ENCODE peak calls at places on chromosomes 4 and X, in seven cellular contexts. One of them, this sample, is unnamed.

GRCh38 chr4:119861731-119862130 is 204.9 kb downstream of the MAD2L1 start:
- DNase-seq in left colon: no peak
- DNase-seq in pulmonary artery endothelial cell: no peak
- DNase-seq in CD4-positive, alpha-beta memory T cell: no peak
- DNase-seq in GM04504: no peak
- DNase-seq in RWPE1: no peak
- DNase-seq in stimulated activated CD4-positive, alpha-beta T cell treated with anti-CD3 and anti-CD28 coated beads, Interleukin-2, amount 100 ng/mL, for 24 hours: no peak
- DNase-seq in this sample: no peak

GRCh38 chrX:10098235-10098819 is 58.4 kb upstream of the CLCN4 start:
- DNase-seq in left colon: no peak
- DNase-seq in pulmonary artery endothelial cell: no peak
- DNase-seq in CD4-positive, alpha-beta memory T cell: peak
- DNase-seq in GM04504: no peak
- DNase-seq in RWPE1: no peak
- DNase-seq in stimulated activated CD4-positive, alpha-beta T cell treated with anti-CD3 and anti-CD28 coated beads, Interleukin-2, amount 100 ng/mL, for 24 hours: peak
- DNase-seq in this sample: no peak

GRCh38 chrX:134933911-134934310 is 56.9 kb upstream of the SMIM10 start:
- DNase-seq in left colon: no peak
- DNase-seq in pulmonary artery endothelial cell: no peak
- DNase-seq in CD4-positive, alpha-beta memory T cell: no peak
- DNase-seq in GM04504: no peak
- DNase-seq in RWPE1: no peak
- DNase-seq in stimulated activated CD4-positive, alpha-beta T cell treated with anti-CD3 and anti-CD28 coated beads, Interleukin-2, amount 100 ng/mL, for 24 hours: no peak
- DNase-seq in this sample: no peak

GRCh38 chrX:135923353-135923752 is 29.8 kb downstream of the SAGE1 start:
- DNase-seq in left colon: no peak
- DNase-seq in pulmonary artery endothelial cell: no peak
- DNase-seq in CD4-positive, alpha-beta memory T cell: no peak
- DNase-seq in GM04504: no peak
- DNase-seq in RWPE1: peak
- DNase-seq in stimulated activated CD4-positive, alpha-beta T cell treated with anti-CD3 and anti-CD28 coated beads, Interleukin-2, amount 100 ng/mL, for 24 hours: no peak
- DNase-seq in this sample: peak

GRCh38 chr4:20997886-20998285 is 297.6 kb downstream of the PACRGL start:
- DNase-seq in left colon: no peak
- DNase-seq in pulmonary artery endothelial cell: no peak
- DNase-seq in CD4-positive, alpha-beta memory T cell: no peak
- DNase-seq in GM04504: no peak
- DNase-seq in RWPE1: no peak
- DNase-seq in stimulated activated CD4-positive, alpha-beta T cell treated with anti-CD3 and anti-CD28 coated beads, Interleukin-2, amount 100 ng/mL, for 24 hours: no peak
- DNase-seq in this sample: no peak

GRCh38 chrX:51420610-51421009 is 75.8 kb downstream of the NUDT11 start:
- DNase-seq in left colon: no peak
- DNase-seq in pulmonary artery endothelial cell: no peak
- DNase-seq in CD4-positive, alpha-beta memory T cell: peak
- DNase-seq in GM04504: peak
- DNase-seq in RWPE1: peak
- DNase-seq in stimulated activated CD4-positive, alpha-beta T cell treated with anti-CD3 and anti-CD28 coated beads, Interleukin-2, amount 100 ng/mL, for 24 hours: peak
- DNase-seq in this sample: peak

GRCh38 chr4:128107766-128108165 is 46.7 kb downstream of the LARP1B start:
- DNase-seq in left colon: no peak
- DNase-seq in pulmonary artery endothelial cell: no peak
- DNase-seq in CD4-positive, alpha-beta memory T cell: no peak
- DNase-seq in GM04504: no peak
- DNase-seq in RWPE1: no peak
- DNase-seq in stimulated activated CD4-positive, alpha-beta T cell treated with anti-CD3 and anti-CD28 coated beads, Interleukin-2, amount 100 ng/mL, for 24 hours: no peak
- DNase-seq in this sample: no peak

GRCh38 chrX:110219920-110220319 is 98.0 kb downstream of the AMMECR1 start:
- DNase-seq in left colon: no peak
- DNase-seq in pulmonary artery endothelial cell: no peak
- DNase-seq in CD4-positive, alpha-beta memory T cell: no peak
- DNase-seq in GM04504: no peak
- DNase-seq in RWPE1: no peak
- DNase-seq in stimulated activated CD4-positive, alpha-beta T cell treated with anti-CD3 and anti-CD28 coated beads, Interleukin-2, amount 100 ng/mL, for 24 hours: no peak
- DNase-seq in this sample: no peak

GRCh38 chrX:39309721-39310152 is 508.5 kb downstream of the MID1IP1 start:
- DNase-seq in left colon: no peak
- DNase-seq in pulmonary artery endothelial cell: peak
- DNase-seq in CD4-positive, alpha-beta memory T cell: peak
- DNase-seq in GM04504: no peak
- DNase-seq in RWPE1: no peak
- DNase-seq in stimulated activated CD4-positive, alpha-beta T cell treated with anti-CD3 and anti-CD28 coated beads, Interleukin-2, amount 100 ng/mL, for 24 hours: peak
- DNase-seq in this sample: no peak

GRCh38 chrX:16484338-16484737 is 165.6 kb upstream of the S100G start:
- DNase-seq in left colon: no peak
- DNase-seq in pulmonary artery endothelial cell: peak
- DNase-seq in CD4-positive, alpha-beta memory T cell: peak
- DNase-seq in GM04504: peak
- DNase-seq in RWPE1: peak
- DNase-seq in stimulated activated CD4-positive, alpha-beta T cell treated with anti-CD3 and anti-CD28 coated beads, Interleukin-2, amount 100 ng/mL, for 24 hours: peak
- DNase-seq in this sample: peak

GRCh38 chr4:28562913-28563312 is 1702.3 kb downstream of the STIM2 start:
- DNase-seq in left colon: no peak
- DNase-seq in pulmonary artery endothelial cell: no peak
- DNase-seq in CD4-positive, alpha-beta memory T cell: no peak
- DNase-seq in GM04504: no peak
- DNase-seq in RWPE1: no peak
- DNase-seq in stimulated activated CD4-positive, alpha-beta T cell treated with anti-CD3 and anti-CD28 coated beads, Interleukin-2, amount 100 ng/mL, for 24 hours: no peak
- DNase-seq in this sample: no peak

GRCh38 chr4:186770446-186771175 is 47.0 kb upstream of the FAT1 start:
- DNase-seq in left colon: no peak
- DNase-seq in pulmonary artery endothelial cell: no peak
- DNase-seq in CD4-positive, alpha-beta memory T cell: no peak
- DNase-seq in GM04504: peak
- DNase-seq in RWPE1: peak
- DNase-seq in stimulated activated CD4-positive, alpha-beta T cell treated with anti-CD3 and anti-CD28 coated beads, Interleukin-2, amount 100 ng/mL, for 24 hours: no peak
- DNase-seq in this sample: no peak

GRCh38 chr4:189143255-189143654 is 797.4 kb upstream of the FRG1 start:
- DNase-seq in left colon: no peak
- DNase-seq in pulmonary artery endothelial cell: no peak
- DNase-seq in CD4-positive, alpha-beta memory T cell: no peak
- DNase-seq in GM04504: peak
- DNase-seq in RWPE1: peak
- DNase-seq in stimulated activated CD4-positive, alpha-beta T cell treated with anti-CD3 and anti-CD28 coated beads, Interleukin-2, amount 100 ng/mL, for 24 hours: no peak
- DNase-seq in this sample: peak

GRCh38 chr4:165974647-165975335 is 101.8 kb downstream of the TLL1 start:
- DNase-seq in left colon: no peak
- DNase-seq in pulmonary artery endothelial cell: no peak
- DNase-seq in CD4-positive, alpha-beta memory T cell: no peak
- DNase-seq in GM04504: no peak
- DNase-seq in RWPE1: no peak
- DNase-seq in stimulated activated CD4-positive, alpha-beta T cell treated with anti-CD3 and anti-CD28 coated beads, Interleukin-2, amount 100 ng/mL, for 24 hours: no peak
- DNase-seq in this sample: no peak

GRCh38 chrX:154298312-154298711 is 2.7 kb downstream of the TKTL1 start:
- DNase-seq in left colon: no peak
- DNase-seq in pulmonary artery endothelial cell: no peak
- DNase-seq in CD4-positive, alpha-beta memory T cell: no peak
- DNase-seq in GM04504: no peak
- DNase-seq in RWPE1: no peak
- DNase-seq in stimulated activated CD4-positive, alpha-beta T cell treated with anti-CD3 and anti-CD28 coated beads, Interleukin-2, amount 100 ng/mL, for 24 hours: no peak
- DNase-seq in this sample: no peak

GRCh38 chr4:96093057-96093456 is 253.2 kb downstream of the PDHA2 start:
- DNase-seq in left colon: peak
- DNase-seq in pulmonary artery endothelial cell: no peak
- DNase-seq in CD4-positive, alpha-beta memory T cell: no peak
- DNase-seq in GM04504: no peak
- DNase-seq in RWPE1: no peak
- DNase-seq in stimulated activated CD4-positive, alpha-beta T cell treated with anti-CD3 and anti-CD28 coated beads, Interleukin-2, amount 100 ng/mL, for 24 hours: no peak
- DNase-seq in this sample: no peak

GRCh38 chrX:70322784-70323183 is 32.9 kb downstream of the KIF4A start:
- DNase-seq in left colon: no peak
- DNase-seq in pulmonary artery endothelial cell: no peak
- DNase-seq in CD4-positive, alpha-beta memory T cell: no peak
- DNase-seq in GM04504: no peak
- DNase-seq in RWPE1: no peak
- DNase-seq in stimulated activated CD4-positive, alpha-beta T cell treated with anti-CD3 and anti-CD28 coated beads, Interleukin-2, amount 100 ng/mL, for 24 hours: no peak
- DNase-seq in this sample: no peak

GRCh38 chrX:85244411-85245210 is 820 bp downstream of the ZNF711 start:
- DNase-seq in left colon: peak
- DNase-seq in pulmonary artery endothelial cell: no peak
- DNase-seq in CD4-positive, alpha-beta memory T cell: no peak
- DNase-seq in GM04504: no peak
- DNase-seq in RWPE1: peak
- DNase-seq in stimulated activated CD4-positive, alpha-beta T cell treated with anti-CD3 and anti-CD28 coated beads, Interleukin-2, amount 100 ng/mL, for 24 hours: no peak
- DNase-seq in this sample: no peak

GRCh38 chr4:59848457-59848856 is 1351.7 kb upstream of the ADGRL3 start:
- DNase-seq in left colon: no peak
- DNase-seq in pulmonary artery endothelial cell: no peak
- DNase-seq in CD4-positive, alpha-beta memory T cell: no peak
- DNase-seq in GM04504: no peak
- DNase-seq in RWPE1: no peak
- DNase-seq in stimulated activated CD4-positive, alpha-beta T cell treated with anti-CD3 and anti-CD28 coated beads, Interleukin-2, amount 100 ng/mL, for 24 hours: no peak
- DNase-seq in this sample: no peak

GRCh38 chr4:1611501-1611870 is 72.6 kb downstream of the FAM53A start:
- DNase-seq in left colon: no peak
- DNase-seq in pulmonary artery endothelial cell: no peak
- DNase-seq in CD4-positive, alpha-beta memory T cell: no peak
- DNase-seq in GM04504: no peak
- DNase-seq in RWPE1: no peak
- DNase-seq in stimulated activated CD4-positive, alpha-beta T cell treated with anti-CD3 and anti-CD28 coated beads, Interleukin-2, amount 100 ng/mL, for 24 hours: no peak
- DNase-seq in this sample: no peak

GRCh38 chrX:6813836-6814370 is 279.0 kb upstream of the VCX3A start:
- DNase-seq in left colon: peak
- DNase-seq in pulmonary artery endothelial cell: no peak
- DNase-seq in CD4-positive, alpha-beta memory T cell: no peak
- DNase-seq in GM04504: no peak
- DNase-seq in RWPE1: no peak
- DNase-seq in stimulated activated CD4-positive, alpha-beta T cell treated with anti-CD3 and anti-CD28 coated beads, Interleukin-2, amount 100 ng/mL, for 24 hours: no peak
- DNase-seq in this sample: no peak

GRCh38 chrX:105460366-105460765 is 239.9 kb upstream of the TEX13A start:
- DNase-seq in left colon: no peak
- DNase-seq in pulmonary artery endothelial cell: no peak
- DNase-seq in CD4-positive, alpha-beta memory T cell: no peak
- DNase-seq in GM04504: no peak
- DNase-seq in RWPE1: no peak
- DNase-seq in stimulated activated CD4-positive, alpha-beta T cell treated with anti-CD3 and anti-CD28 coated beads, Interleukin-2, amount 100 ng/mL, for 24 hours: no peak
- DNase-seq in this sample: no peak

GRCh38 chr4:141432000-141432712 is 204.2 kb upstream of the IL15 start:
- DNase-seq in left colon: no peak
- DNase-seq in pulmonary artery endothelial cell: no peak
- DNase-seq in CD4-positive, alpha-beta memory T cell: no peak
- DNase-seq in GM04504: no peak
- DNase-seq in RWPE1: no peak
- DNase-seq in stimulated activated CD4-positive, alpha-beta T cell treated with anti-CD3 and anti-CD28 coated beads, Interleukin-2, amount 100 ng/mL, for 24 hours: no peak
- DNase-seq in this sample: no peak

GRCh38 chr4:114598191-114599121 is at the start of gene UGT8:
- DNase-seq in left colon: peak
- DNase-seq in pulmonary artery endothelial cell: no peak
- DNase-seq in CD4-positive, alpha-beta memory T cell: peak
- DNase-seq in GM04504: no peak
- DNase-seq in RWPE1: peak
- DNase-seq in stimulated activated CD4-positive, alpha-beta T cell treated with anti-CD3 and anti-CD28 coated beads, Interleukin-2, amount 100 ng/mL, for 24 hours: no peak
- DNase-seq in this sample: peak

GRCh38 chr4:178937130-178937529 is 1494.9 kb upstream of the AGA start:
- DNase-seq in left colon: no peak
- DNase-seq in pulmonary artery endothelial cell: no peak
- DNase-seq in CD4-positive, alpha-beta memory T cell: no peak
- DNase-seq in GM04504: no peak
- DNase-seq in RWPE1: no peak
- DNase-seq in stimulated activated CD4-positive, alpha-beta T cell treated with anti-CD3 and anti-CD28 coated beads, Interleukin-2, amount 100 ng/mL, for 24 hours: no peak
- DNase-seq in this sample: peak

This sample was measured in HCT116.